ENCODE peak calls at places on chromosomes 16 and 17, in four cellular contexts. One of them, this sample, is unnamed.

GRCh38 chr16:5826332-5826731 is 728.7 kb upstream of the EEF2KMT start:
- DNase-seq in K562: no peak
- DNase-seq in HepG2: no peak
- DNase-seq in GM12878: no peak
- DNase-seq in this sample: no peak

GRCh38 chr16:70612931-70613330 is 33.4 kb upstream of the IL34 start:
- DNase-seq in HepG2: no peak
- DNase-seq in K562: no peak
- DNase-seq in GM12878: no peak
- DNase-seq in this sample: no peak

GRCh38 chr17:65017375-65017774 is 39.2 kb downstream of the GNA13 start:
- DNase-seq in GM12878: no peak
- DNase-seq in K562: no peak
- DNase-seq in HepG2: peak; percentile 53
- DNase-seq in this sample: no peak

GRCh38 chr16:78290498-78291271 is 191.2 kb downstream of the WWOX start:
- DNase-seq in HepG2: no peak
- DNase-seq in GM12878: no peak
- DNase-seq in K562: no peak
- DNase-seq in this sample: no peak

GRCh38 chr17:40598928-40599627 is 33.8 kb upstream of the CCR7 start:
- DNase-seq in HepG2: no peak
- DNase-seq in GM12878: peak; percentile 97
- DNase-seq in K562: no peak
- DNase-seq in this sample: no peak

GRCh38 chr17:8384801-8385335 is 1.9 kb upstream of the RPL26 start:
- DNase-seq in K562: peak; percentile 46
- DNase-seq in GM12878: no peak
- DNase-seq in HepG2: no peak
- DNase-seq in this sample: no peak

GRCh38 chr17:33013596-33014375 is 22.1 kb downstream of the SPACA3 start:
- DNase-seq in GM12878: no peak
- DNase-seq in K562: peak; percentile 24
- DNase-seq in HepG2: no peak
- DNase-seq in this sample: no peak

GRCh38 chr17:68514809-68515208 is 2.6 kb downstream of the PRKAR1A start:
- DNase-seq in GM12878: no peak
- DNase-seq in HepG2: peak; percentile 21
- DNase-seq in K562: no peak
- DNase-seq in this sample: no peak

GRCh38 chr16:14106457-14106856 is 35.3 kb downstream of the MRTFB start:
- DNase-seq in HepG2: peak; percentile 90
- DNase-seq in K562: no peak
- DNase-seq in GM12878: no peak
- DNase-seq in this sample: no peak

GRCh38 chr16:27287051-27287811 is 18.7 kb upstream of the NSMCE1 start:
- DNase-seq in GM12878: no peak
- DNase-seq in K562: no peak
- DNase-seq in HepG2: no peak
- DNase-seq in this sample: no peak

GRCh38 chr17:7311110-7311698 is 3.8 kb downstream of the EIF5A start:
- DNase-seq in HepG2: no peak
- DNase-seq in GM12878: no peak
- DNase-seq in K562: no peak
- DNase-seq in this sample: no peak

GRCh38 chr16:31487720-31488629 is 5.1 kb downstream of the SLC5A2 start:
- DNase-seq in GM12878: no peak
- DNase-seq in K562: no peak
- DNase-seq in HepG2: no peak
- DNase-seq in this sample: peak; percentile 91

GRCh38 chr17:35297666-35298065 is 54.8 kb downstream of the SLFN5 start:
- DNase-seq in HepG2: no peak
- DNase-seq in K562: no peak
- DNase-seq in GM12878: no peak
- DNase-seq in this sample: no peak

GRCh38 chr16:75593825-75594820 is 27.9 kb downstream of the GABARAPL2 start:
- DNase-seq in GM12878: no peak
- DNase-seq in HepG2: peak; percentile 87
- DNase-seq in K562: peak; percentile 73
- DNase-seq in this sample: peak; percentile 41

GRCh38 chr17:7912927-7913524 is 3.1 kb downstream of the RNF227 start:
- DNase-seq in GM12878: peak; percentile 43
- DNase-seq in HepG2: peak; percentile 77
- DNase-seq in K562: peak; percentile 84
- DNase-seq in this sample: peak; percentile 76

GRCh38 chr17:40614431-40615294 is 33.0 kb downstream of the SMARCE1 start:
- DNase-seq in HepG2: no peak
- DNase-seq in GM12878: no peak
- DNase-seq in K562: no peak
- DNase-seq in this sample: no peak

GRCh38 chr17:80446645-80447405 is 29.6 kb downstream of the NPTX1 start:
- DNase-seq in GM12878: no peak
- DNase-seq in K562: no peak
- DNase-seq in HepG2: no peak
- DNase-seq in this sample: no peak

GRCh38 chr17:39988206-39988810 is 7.7 kb downstream of the PSMD3 start:
- DNase-seq in HepG2: no peak
- DNase-seq in K562: no peak
- DNase-seq in GM12878: no peak
- DNase-seq in this sample: no peak

GRCh38 chr17:68461122-68461539 is 3.8 kb upstream of the WIPI1 start:
- DNase-seq in GM12878: no peak
- DNase-seq in K562: no peak
- DNase-seq in HepG2: no peak
- DNase-seq in this sample: no peak

GRCh38 chr16:24255446-24256352 is at the start of gene CACNG3:
- DNase-seq in HepG2: peak; percentile 37
- DNase-seq in GM12878: no peak
- DNase-seq in K562: peak; percentile 85
- DNase-seq in this sample: peak; percentile 37

GRCh38 chr16:65733706-65734105 is 611.8 kb upstream of the CDH11 start:
- DNase-seq in HepG2: no peak
- DNase-seq in K562: no peak
- DNase-seq in GM12878: no peak
- DNase-seq in this sample: no peak

GRCh38 chr16:74738134-74738541 is 36.5 kb downstream of the FA2H start:
- DNase-seq in GM12878: no peak
- DNase-seq in HepG2: no peak
- DNase-seq in K562: peak; percentile 50
- DNase-seq in this sample: peak; percentile 17

GRCh38 chr17:36949461-36949927 is 740 bp downstream of the AATF start:
- DNase-seq in K562: no peak
- DNase-seq in HepG2: peak; percentile 18
- DNase-seq in GM12878: no peak
- DNase-seq in this sample: no peak

GRCh38 chr17:4485676-4486646 is 12.7 kb upstream of the SPNS2 start:
- DNase-seq in K562: no peak
- DNase-seq in GM12878: no peak
- DNase-seq in HepG2: no peak
- DNase-seq in this sample: peak; percentile 65

GRCh38 chr17:75738218-75738802 is 17.1 kb downstream of the ITGB4 start:
- DNase-seq in K562: peak; percentile 37
- DNase-seq in HepG2: peak; percentile 57
- DNase-seq in GM12878: no peak
- DNase-seq in this sample: no peak

GRCh38 chr16:25626172-25626571 is 65.6 kb upstream of the HS3ST4 start:
- DNase-seq in GM12878: no peak
- DNase-seq in K562: no peak
- DNase-seq in HepG2: no peak
- DNase-seq in this sample: no peak

GRCh38 chr16:11546522-11547485 is 39.9 kb downstream of the LITAF start:
- DNase-seq in GM12878: no peak
- DNase-seq in HepG2: no peak
- DNase-seq in K562: no peak
- DNase-seq in this sample: no peak

GRCh38 chr17:50129946-50130777 is at the start of gene SAMD14:
- DNase-seq in K562: peak; percentile 28
- DNase-seq in HepG2: no peak
- DNase-seq in GM12878: no peak
- DNase-seq in this sample: peak; percentile 96

GRCh38 chr17:19003966-19004600 is 481 bp downstream of the FAM83G start:
- DNase-seq in GM12878: no peak
- DNase-seq in K562: peak; percentile 41
- DNase-seq in HepG2: peak; percentile 50
- DNase-seq in this sample: peak; percentile 54

GRCh38 chr16:13968835-13969234 is 48.9 kb downstream of the ERCC4 start:
- DNase-seq in K562: no peak
- DNase-seq in GM12878: no peak
- DNase-seq in HepG2: no peak
- DNase-seq in this sample: no peak

GRCh38 chr17:50201226-50201854 is at the start of gene COL1A1:
- DNase-seq in GM12878: no peak
- DNase-seq in K562: no peak
- DNase-seq in HepG2: no peak
- DNase-seq in this sample: peak; percentile 54

GRCh38 chr16:22397931-22398330 is 23.5 kb upstream of the CDR2 start:
- DNase-seq in GM12878: no peak
- DNase-seq in K562: no peak
- DNase-seq in HepG2: no peak
- DNase-seq in this sample: no peak

GRCh38 chr17:82753201-82753464 is 1.3 kb downstream of the TBCD start:
- DNase-seq in GM12878: no peak
- DNase-seq in HepG2: no peak
- DNase-seq in K562: peak; percentile 34
- DNase-seq in this sample: no peak

GRCh38 chr16:83588070-83588469 is 219.7 kb upstream of the HSBP1 start:
- DNase-seq in K562: no peak
- DNase-seq in GM12878: no peak
- DNase-seq in HepG2: no peak
- DNase-seq in this sample: no peak

DNA sequence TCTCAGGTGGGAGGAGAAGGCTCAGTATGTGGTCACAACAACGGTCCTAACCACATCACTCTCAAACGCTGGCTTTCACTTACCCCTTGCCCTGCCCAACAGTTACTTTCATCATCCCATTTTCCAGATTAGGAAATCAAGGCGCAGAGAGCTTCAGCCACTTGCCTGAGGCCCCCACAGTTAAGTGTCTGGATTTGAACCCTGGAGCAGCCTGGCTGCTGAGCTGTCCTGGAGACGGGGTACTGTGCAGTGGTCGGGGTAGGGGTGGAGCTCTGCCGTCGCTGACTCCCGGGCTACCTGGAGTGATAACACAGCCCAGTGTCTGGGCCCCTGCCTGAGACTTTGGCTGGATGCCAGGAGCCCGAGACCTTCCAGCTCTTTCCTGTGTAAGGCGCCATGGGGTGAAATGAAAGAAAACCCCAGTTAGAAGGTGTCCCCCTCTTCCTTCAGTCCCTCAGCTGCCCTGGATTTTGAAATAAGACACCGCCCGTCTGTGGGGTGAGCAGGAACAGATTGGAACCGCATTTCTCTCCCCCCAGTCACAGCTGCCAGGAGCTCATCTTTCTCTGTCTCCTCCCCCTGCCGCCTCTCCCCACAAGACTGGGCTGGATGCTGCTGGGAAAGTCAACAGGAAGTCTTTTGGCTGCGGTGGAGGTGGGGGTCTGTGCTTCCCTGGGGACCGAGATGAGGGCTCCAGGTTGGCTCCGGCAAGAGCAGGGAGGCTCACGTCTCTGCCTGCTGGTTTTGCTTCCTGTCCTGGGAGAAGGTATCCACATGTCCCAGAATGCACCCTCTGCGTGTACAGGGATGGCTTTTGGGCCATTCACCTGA is 280.2 kb downstream of the SEC14L1 start:
- DNase-seq in HepG2: no peak
- DNase-seq in K562: peak; percentile 68
- DNase-seq in GM12878: no peak
- DNase-seq in this sample: peak; percentile 72
- TF ChIP-seq NFIC in HepG2: no peak
- TF ChIP-seq NFIC in K562: peak; percentile 98
- TF ChIP-seq NFIC in GM12878: peak; percentile 20
- TF ChIP-seq NFIC in this sample: peak; percentile 89

GRCh38 chr16:30091474-30092372 is at the start of gene TBX6:
- DNase-seq in GM12878: peak; percentile 64
- DNase-seq in HepG2: peak; percentile 88
- DNase-seq in K562: peak; percentile 96
- DNase-seq in this sample: peak; percentile 95
- TF ChIP-seq REST in GM12878: no peak
- TF ChIP-seq REST in HepG2: no peak
- TF ChIP-seq REST in K562: peak; percentile 22
- TF ChIP-seq REST in this sample: no peak

GRCh38 chr16:67537636-67538591 is 9.3 kb downstream of the RIPOR1 start:
- DNase-seq in HepG2: no peak
- DNase-seq in GM12878: no peak
- DNase-seq in K562: no peak
- DNase-seq in this sample: peak; percentile 85

GRCh38 chr16:67540756-67541155 is 12.1 kb downstream of the RIPOR1 start:
- DNase-seq in HepG2: no peak
- DNase-seq in K562: no peak
- DNase-seq in GM12878: no peak
- DNase-seq in this sample: no peak

GRCh38 chr16:67539691-67540635 is 11.3 kb downstream of the RIPOR1 start:
- DNase-seq in GM12878: no peak
- DNase-seq in K562: no peak
- DNase-seq in HepG2: no peak
- DNase-seq in this sample: no peak

GRCh38 chr16:67538666-67539101 is 10.1 kb downstream of the RIPOR1 start:
- DNase-seq in HepG2: no peak
- DNase-seq in K562: no peak
- DNase-seq in GM12878: no peak
- DNase-seq in this sample: peak; percentile 38

DNA sequence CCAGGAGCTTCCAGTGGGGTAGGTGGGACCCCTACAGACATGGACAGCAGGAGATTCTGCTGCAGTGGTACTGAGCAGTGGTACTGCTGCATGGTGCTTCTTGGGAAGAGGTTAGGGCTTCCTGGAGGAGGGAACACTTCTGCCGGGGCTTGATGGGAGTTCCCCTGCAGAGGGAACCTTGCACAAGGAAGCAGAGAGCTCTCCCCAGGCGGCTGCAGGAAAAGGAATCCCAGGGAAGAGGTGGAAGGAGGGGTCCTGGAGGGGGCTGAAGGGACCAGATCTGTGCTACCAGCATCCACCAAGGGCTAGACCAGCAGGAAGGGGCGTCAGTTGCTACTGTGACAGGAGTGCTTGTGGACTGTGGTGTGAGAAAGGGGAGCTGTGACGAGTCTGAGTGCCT is 10.6 kb downstream of the RIPOR1 start:
- DNase-seq in GM12878: no peak
- DNase-seq in K562: no peak
- DNase-seq in HepG2: no peak
- DNase-seq in this sample: no peak
- TF ChIP-seq NFIC in GM12878: no peak
- TF ChIP-seq NFIC in K562: no peak
- TF ChIP-seq NFIC in HepG2: no peak
- TF ChIP-seq NFIC in this sample: no peak

GRCh38 chr17:59220328-59221158 is at the start of gene GDPD1:
- DNase-seq in K562: peak; percentile 98
- DNase-seq in GM12878: peak; percentile 76
- DNase-seq in HepG2: peak; percentile 94
- DNase-seq in this sample: peak; percentile 99
- TF ChIP-seq REST in K562: no peak
- TF ChIP-seq REST in GM12878: no peak
- TF ChIP-seq REST in HepG2: no peak
- TF ChIP-seq REST in this sample: no peak

GRCh38 chr16:9800180-9800738 is 382.0 kb downstream of the GRIN2A start:
- DNase-seq in HepG2: no peak
- DNase-seq in GM12878: no peak
- DNase-seq in K562: no peak
- DNase-seq in this sample: no peak
- TF ChIP-seq NFIC in HepG2: no peak
- TF ChIP-seq NFIC in GM12878: no peak
- TF ChIP-seq NFIC in K562: no peak
- TF ChIP-seq NFIC in this sample: no peak